ENCODE peak calls at places on chromosome 5, in six cellular contexts. R is C1 segment of cervical spinal cord, Z is kidney epithelial cell, C is H1, U is left cardiac atrium, Y is NCI-H1092. L is an unnamed sample.

GRCh38 chr5:154316223-154316967 is 125.9 kb downstream of the GALNT10 start:
- DNase-seq in R (no peak), Z (peak; percentile 44), C (no peak), U (no peak), Y (no peak), L (no peak)

GRCh38 chr5:132344775-132345514 is 24.6 kb upstream of the SLC22A5 start:
- DNase-seq in R (no peak), Z (no peak), C (no peak), U (no peak), Y (no peak), L (no peak)

GRCh38 chr5:174446446-174446845 is 277.9 kb upstream of the MSX2 start:
- DNase-seq in R (no peak), Z (no peak), C (no peak), U (no peak), Y (no peak), L (no peak)

GRCh38 chr5:127586371-127586770 is 62.5 kb upstream of the CTXN3 start:
- DNase-seq in R (no peak), Z (peak; percentile 67), C (no peak), U (no peak), Y (no peak), L (no peak)

GRCh38 chr5:68730220-68731010 is 363.4 kb upstream of the SLC30A5 start:
- DNase-seq in R (peak; percentile 40), Z (peak; percentile 55), C (no peak), U (peak; percentile 36), Y (no peak), L (no peak)

GRCh38 chr5:44935262-44935661 is 126.5 kb downstream of the MRPS30 start:
- DNase-seq in R (no peak), Z (no peak), C (no peak), U (no peak), Y (no peak), L (no peak)

GRCh38 chr5:67246546-67246945 is 49.9 kb upstream of the CD180 start:
- DNase-seq in R (no peak), Z (no peak), C (no peak), U (no peak), Y (no peak), L (no peak)

GRCh38 chr5:133344266-133344665 is 268.1 kb downstream of the FSTL4 start:
- DNase-seq in R (no peak), Z (no peak), C (no peak), U (no peak), Y (no peak), L (no peak)

GRCh38 chr5:150448353-150448752 is 1.2 kb downstream of the RPS14 start:
- DNase-seq in R (no peak), Z (no peak), C (no peak), U (no peak), Y (no peak), L (no peak)

GRCh38 chr5:82159014-82159413 is 119.1 kb downstream of the RPS23 start:
- DNase-seq in R (no peak), Z (peak; percentile 70), C (no peak), U (no peak), Y (no peak), L (no peak)

GRCh38 chr5:146283344-146283761 is 55.3 kb upstream of the POU4F3 start:
- DNase-seq in R (no peak), Z (peak; percentile 92), C (no peak), U (no peak), Y (no peak), L (no peak)

GRCh38 chr5:14737309-14737708 is 72.8 kb downstream of the OTULIN start:
- DNase-seq in R (no peak), Z (no peak), C (no peak), U (no peak), Y (no peak), L (peak; percentile 45)

GRCh38 chr5:173919443-173919842 is 31.3 kb downstream of the CPEB4 start:
- DNase-seq in R (no peak), Z (no peak), C (no peak), U (no peak), Y (no peak), L (no peak)

GRCh38 chr5:134101686-134102439 is 12.6 kb upstream of the TCF7 start:
- DNase-seq in R (peak; percentile 82), Z (no peak), C (no peak), U (no peak), Y (no peak), L (no peak)

GRCh38 chr5:111461261-111461671 is 51.1 kb downstream of the STARD4 start:
- DNase-seq in R (no peak), Z (no peak), C (peak; percentile 36), U (no peak), Y (no peak), L (no peak)

GRCh38 chr5:94440015-94440414 is 178.4 kb downstream of the KIAA0825 start:
- DNase-seq in R (no peak), Z (no peak), C (no peak), U (no peak), Y (no peak), L (no peak)

GRCh38 chr5:171207256-171207866 is 101.7 kb upstream of the TLX3 start:
- DNase-seq in R (no peak), Z (no peak), C (peak; percentile 13), U (no peak), Y (no peak), L (no peak)

GRCh38 chr5:102595332-102595731 is 96.5 kb upstream of the SLCO6A1 start:
- DNase-seq in R (no peak), Z (no peak), C (no peak), U (no peak), Y (no peak), L (no peak)

GRCh38 chr5:128111818-128112448 is 28.4 kb downstream of the SLC12A2 start:
- DNase-seq in R (no peak), Z (peak; percentile 18), C (no peak), U (no peak), Y (no peak), L (no peak)

GRCh38 chr5:157285310-157286035 is 19.6 kb downstream of the CYFIP2 start:
- DNase-seq in R (no peak), Z (no peak), C (no peak), U (no peak), Y (no peak), L (no peak)

GRCh38 chr5:127001621-127002296 is 28.6 kb downstream of the MARCHF3 start:
- DNase-seq in R (no peak), Z (peak; percentile 60), C (no peak), U (no peak), Y (no peak), L (no peak)

GRCh38 chr5:149002053-149002452 is 60.8 kb downstream of the SH3TC2 start:
- DNase-seq in R (no peak), Z (peak; percentile 99), C (no peak), U (no peak), Y (no peak), L (no peak)

GRCh38 chr5:154038241-154038603 is 488 bp downstream of the FAM114A2 start:
- DNase-seq in R (no peak), Z (no peak), C (no peak), U (peak; percentile 31), Y (peak; percentile 27), L (no peak)